ENCODE peak calls at places on chromosomes 5 and 9, in eight cellular contexts. T, X, O, Z, G, S, P and L are unnamed samples.

GRCh38 chr9:91146391-91147019 is 215.2 kb downstream of the AUH start:
- DNase-seq in X (no peak), Z (no peak), S (no peak), T (no peak), P (no peak), O (no peak), G (no peak), L (no peak)

GRCh38 chr5:33313150-33313549 is 127.6 kb upstream of the TARS1 start:
- DNase-seq in X (no peak), G (peak; percentile 94), Z (peak; percentile 98), O (peak; percentile 72), S (no peak), T (no peak), P (no peak), L (peak; percentile 41)

GRCh38 chr5:140381351-140381750 is 20.3 kb upstream of the ANKHD1 start:
- DNase-seq in Z (no peak), T (no peak), O (no peak), X (no peak), S (no peak), P (no peak), G (no peak), L (no peak)

GRCh38 chr5:142145106-142145900 is 36.7 kb downstream of the NDFIP1 start:
- DNase-seq in G (peak; percentile 73), O (peak; percentile 83), T (peak; percentile 81), S (peak; percentile 81), X (peak; percentile 57), Z (peak; percentile 78), P (peak; percentile 28), L (peak; percentile 83)

GRCh38 chr5:140005145-140005591 is 37.9 kb downstream of the NRG2 start:
- DNase-seq in G (no peak), O (no peak), S (no peak), X (no peak), P (no peak), Z (no peak), T (no peak), L (no peak)

GRCh38 chr5:10441083-10441991 is at the start of gene ROPN1L:
- DNase-seq in T (peak; percentile 94), G (peak; percentile 87), Z (peak; percentile 70), X (peak; percentile 96), O (peak; percentile 90), P (peak; percentile 71), S (peak; percentile 93), L (peak; percentile 92)

GRCh38 chr5:123875444-123876264 is 363.7 kb downstream of the CSNK1G3 start:
- DNase-seq in S (no peak), T (no peak), Z (no peak), X (peak; percentile 26), P (no peak), O (peak; percentile 21), G (peak; percentile 11), L (peak; percentile 60)

GRCh38 chr5:113380299-113381014 is 54.3 kb downstream of the TSSK1B start:
- DNase-seq in P (no peak), Z (no peak), T (no peak), S (no peak), O (peak; percentile 41), X (no peak), G (no peak), L (no peak)